ENCODE peak calls at places on chromosomes 6 and 20, in ten cellular contexts. One of them, this sample, is unnamed.

GRCh38 chr6:108127826-108128225 is 38.0 kb upstream of the NR2E1 start:
- DNase-seq in colonic mucosa: no peak
- DNase-seq in GM20000: no peak
- DNase-seq in H9: no peak
- DNase-seq in HT-29: peak
- DNase-seq in T-cell: no peak
- DNase-seq in lung: no peak
- DNase-seq in NCI-H2081: no peak
- DNase-seq in GM12892: no peak
- DNase-seq in neuronal stem cell: no peak
- DNase-seq in this sample: no peak

GRCh38 chr20:32581839-32582658 is 3.1 kb downstream of the NOL4L start:
- DNase-seq in H9: no peak
- DNase-seq in GM12892: no peak
- DNase-seq in NCI-H2081: no peak
- DNase-seq in lung: no peak
- DNase-seq in T-cell: no peak
- DNase-seq in HT-29: no peak
- DNase-seq in neuronal stem cell: no peak
- DNase-seq in GM20000: no peak
- DNase-seq in colonic mucosa: no peak
- DNase-seq in this sample: no peak

GRCh38 chr20:433300-433975 is 25.3 kb downstream of the RBCK1 start:
- DNase-seq in GM12892: peak
- DNase-seq in GM20000: peak
- DNase-seq in neuronal stem cell: no peak
- DNase-seq in HT-29: peak
- DNase-seq in lung: no peak
- DNase-seq in NCI-H2081: no peak
- DNase-seq in H9: no peak
- DNase-seq in T-cell: peak
- DNase-seq in colonic mucosa: no peak
- DNase-seq in this sample: no peak

GRCh38 chr6:105326838-105327745 is 75.8 kb downstream of the PREP start:
- DNase-seq in colonic mucosa: no peak
- DNase-seq in GM20000: no peak
- DNase-seq in HT-29: no peak
- DNase-seq in GM12892: no peak
- DNase-seq in H9: no peak
- DNase-seq in T-cell: no peak
- DNase-seq in neuronal stem cell: no peak
- DNase-seq in lung: no peak
- DNase-seq in NCI-H2081: no peak
- DNase-seq in this sample: peak

GRCh38 chr20:39661833-39662232 is 699.7 kb downstream of the DHX35 start:
- DNase-seq in lung: no peak
- DNase-seq in GM20000: no peak
- DNase-seq in colonic mucosa: no peak
- DNase-seq in neuronal stem cell: no peak
- DNase-seq in GM12892: no peak
- DNase-seq in T-cell: no peak
- DNase-seq in H9: no peak
- DNase-seq in HT-29: peak
- DNase-seq in NCI-H2081: no peak
- DNase-seq in this sample: no peak

GRCh38 chr6:137286926-137287325 is 67.7 kb upstream of the IFNGR1 start:
- DNase-seq in GM20000: no peak
- DNase-seq in NCI-H2081: no peak
- DNase-seq in T-cell: no peak
- DNase-seq in GM12892: no peak
- DNase-seq in neuronal stem cell: no peak
- DNase-seq in H9: no peak
- DNase-seq in colonic mucosa: no peak
- DNase-seq in HT-29: no peak
- DNase-seq in lung: no peak
- DNase-seq in this sample: no peak

GRCh38 chr6:98836962-98837944 is 2.9 kb downstream of the POU3F2 start:
- DNase-seq in HT-29: no peak
- DNase-seq in neuronal stem cell: peak
- DNase-seq in GM20000: no peak
- DNase-seq in T-cell: no peak
- DNase-seq in H9: no peak
- DNase-seq in lung: no peak
- DNase-seq in colonic mucosa: no peak
- DNase-seq in GM12892: no peak
- DNase-seq in NCI-H2081: no peak
- DNase-seq in this sample: peak

GRCh38 chr20:48422242-48422960 is 405.4 kb downstream of the PREX1 start:
- DNase-seq in H9: no peak
- DNase-seq in GM20000: no peak
- DNase-seq in lung: no peak
- DNase-seq in NCI-H2081: no peak
- DNase-seq in HT-29: no peak
- DNase-seq in colonic mucosa: no peak
- DNase-seq in GM12892: no peak
- DNase-seq in neuronal stem cell: no peak
- DNase-seq in T-cell: no peak
- DNase-seq in this sample: no peak

GRCh38 chr6:113381957-113382356 is 475.2 kb upstream of the MARCKS start:
- DNase-seq in GM12892: no peak
- DNase-seq in T-cell: no peak
- DNase-seq in GM20000: peak
- DNase-seq in colonic mucosa: no peak
- DNase-seq in H9: no peak
- DNase-seq in NCI-H2081: peak
- DNase-seq in lung: no peak
- DNase-seq in HT-29: peak
- DNase-seq in neuronal stem cell: no peak
- DNase-seq in this sample: peak

GRCh38 chr6:106339334-106340029 is 13.9 kb upstream of the ATG5 start:
- DNase-seq in H9: peak
- DNase-seq in GM12892: peak
- DNase-seq in lung: peak
- DNase-seq in neuronal stem cell: peak
- DNase-seq in T-cell: no peak
- DNase-seq in NCI-H2081: peak
- DNase-seq in HT-29: peak
- DNase-seq in GM20000: peak
- DNase-seq in colonic mucosa: peak
- DNase-seq in this sample: peak

GRCh38 chr20:13262701-13263335 is 41.7 kb downstream of the ISM1 start:
- DNase-seq in GM12892: no peak
- DNase-seq in lung: no peak
- DNase-seq in NCI-H2081: no peak
- DNase-seq in GM20000: no peak
- DNase-seq in colonic mucosa: no peak
- DNase-seq in neuronal stem cell: no peak
- DNase-seq in HT-29: peak
- DNase-seq in H9: no peak
- DNase-seq in T-cell: no peak
- DNase-seq in this sample: no peak

GRCh38 chr6:126143650-126144260 is 157.4 kb downstream of the TRMT11 start:
- DNase-seq in lung: no peak
- DNase-seq in NCI-H2081: peak
- DNase-seq in neuronal stem cell: peak
- DNase-seq in T-cell: no peak
- DNase-seq in colonic mucosa: no peak
- DNase-seq in GM12892: no peak
- DNase-seq in H9: no peak
- DNase-seq in HT-29: no peak
- DNase-seq in GM20000: no peak
- DNase-seq in this sample: no peak

GRCh38 chr6:68638225-68638900 is 3.3 kb downstream of the ADGRB3 start:
- DNase-seq in HT-29: peak
- DNase-seq in colonic mucosa: no peak
- DNase-seq in T-cell: no peak
- DNase-seq in GM20000: peak
- DNase-seq in GM12892: no peak
- DNase-seq in lung: no peak
- DNase-seq in H9: no peak
- DNase-seq in neuronal stem cell: peak
- DNase-seq in NCI-H2081: peak
- DNase-seq in this sample: peak

GRCh38 chr6:4774715-4775590 is 1.3 kb upstream of the CDYL start:
- DNase-seq in HT-29: no peak
- DNase-seq in GM12892: peak
- DNase-seq in T-cell: peak
- DNase-seq in neuronal stem cell: no peak
- DNase-seq in NCI-H2081: no peak
- DNase-seq in GM20000: no peak
- DNase-seq in H9: peak
- DNase-seq in colonic mucosa: peak
- DNase-seq in lung: peak
- DNase-seq in this sample: no peak

This sample was measured in NCI-H146.